ENCODE peak calls at places on chromosomes 7 and 10, in seven cellular contexts. T is A549; H is CD8-positive, alpha-beta T cell; F is heart right ventricle; U is aorta; I is neural progenitor cell; Q is mucosa of descending colon. J is an unnamed sample.

GRCh38 chr10:22666287-22667092 is 47.9 kb downstream of the PIP4K2A start:
- DNase-seq in H (peak; percentile 67), Q (no peak), T (no peak), U (no peak), I (no peak), F (no peak), J (no peak)

GRCh38 chr10:33897255-33897893 is 562.9 kb upstream of the NRP1 start:
- DNase-seq in T (no peak), F (no peak), U (no peak), Q (no peak), H (no peak), I (no peak), J (no peak)

GRCh38 chr10:110151467-110151866 is 55.9 kb upstream of the MXI1 start:
- DNase-seq in I (peak; percentile 47), T (no peak), F (no peak), H (no peak), Q (peak; percentile 93), U (no peak), J (no peak)

GRCh38 chr7:50534690-50535290 is 30.4 kb downstream of the DDC start:
- DNase-seq in F (no peak), Q (no peak), T (peak; percentile 87), I (no peak), H (no peak), U (no peak), J (no peak)

GRCh38 chr10:100370561-100370975 is 23.5 kb downstream of the SCD start:
- DNase-seq in Q (peak; percentile 60), I (no peak), U (no peak), F (no peak), T (no peak), H (peak; percentile 30), J (no peak)

GRCh38 chr7:127927339-127927679 is 103.9 kb downstream of the LRRC4 start:
- DNase-seq in F (no peak), U (no peak), Q (no peak), H (no peak), I (no peak), T (no peak), J (no peak)

GRCh38 chr10:44030132-44030531 is 354.8 kb downstream of the CXCL12 start:
- DNase-seq in F (no peak), I (peak; percentile 48), T (no peak), H (peak; percentile 22), Q (no peak), U (no peak), J (no peak)

GRCh38 chr7:115574676-115575291 is 455.8 kb downstream of the TFEC start:
- DNase-seq in I (peak; percentile 64), Q (no peak), H (no peak), T (no peak), U (no peak), F (no peak), J (no peak)

GRCh38 chr10:110310741-110311140 is 6.0 kb upstream of the SMNDC1 start:
- DNase-seq in Q (no peak), U (no peak), T (no peak), F (no peak), H (no peak), I (no peak), J (no peak)

GRCh38 chr7:134419875-134420274 is 39.0 kb downstream of the AKR1B1 start:
- DNase-seq in F (no peak), H (no peak), T (no peak), I (no peak), Q (no peak), U (no peak), J (no peak)

GRCh38 chr7:36096460-36097095 is 56.5 kb upstream of the EEPD1 start:
- DNase-seq in Q (no peak), H (no peak), F (no peak), I (no peak), T (no peak), U (no peak), J (no peak)

GRCh38 chr7:79927116-79927515 is 207.5 kb upstream of the GNAI1 start:
- DNase-seq in H (no peak), U (no peak), I (no peak), Q (no peak), F (no peak), T (no peak), J (no peak)

DNA sequence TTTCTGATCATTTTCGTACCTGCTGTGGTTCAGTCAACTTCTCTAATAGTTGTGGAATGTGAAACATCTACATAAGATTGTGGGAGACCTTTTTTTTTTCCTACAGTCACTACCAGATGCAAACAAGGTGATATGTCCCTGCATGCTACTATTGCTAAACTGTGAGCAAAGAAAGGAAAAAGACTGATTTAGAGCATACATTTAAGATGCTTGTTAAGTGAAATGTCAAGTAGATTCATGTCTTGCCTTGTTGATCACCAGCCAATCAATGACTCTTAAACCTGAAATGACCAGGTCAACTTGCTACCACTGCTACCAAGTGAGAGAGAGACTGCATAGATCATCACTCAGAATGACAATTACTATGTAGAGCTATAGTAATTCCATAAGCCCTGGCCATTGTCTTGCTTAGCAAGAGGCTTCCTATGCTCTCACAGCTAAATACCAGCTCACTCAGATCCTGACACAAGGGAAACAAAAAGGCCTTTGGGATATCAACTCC is 84.3 kb upstream of the SKAP2 start:
- DNase-seq in I (peak; percentile 67), U (no peak), H (no peak), T (no peak), F (no peak), Q (no peak), J (peak; percentile 77)
- H3K4me1 ChIP-seq in I (peaks cover 32% of the 10 kb centered on the region), U (no peaks in the 10 kb centered on the region), H (no peaks in the 10 kb centered on the region), T (peaks cover 10% of the 10 kb centered on the region), F (no peaks in the 10 kb centered on the region), Q (no peaks in the 10 kb centered on the region), J (peaks cover 28% of the 10 kb centered on the region)

GRCh38 chr10:8065651-8066050 is 11.2 kb downstream of the GATA3 start:
- DNase-seq in I (no peak), U (no peak), Q (no peak), H (no peak), T (no peak), F (no peak), J (no peak)

GRCh38 chr10:8064436-8064835 is 9.9 kb downstream of the GATA3 start:
- DNase-seq in H (no peak), Q (no peak), I (peak; percentile 28), F (no peak), U (no peak), T (no peak), J (no peak)

GRCh38 chr10:8066146-8066545 is 11.7 kb downstream of the GATA3 start:
- DNase-seq in Q (no peak), H (no peak), F (no peak), U (no peak), T (no peak), I (no peak), J (no peak)

GRCh38 chr10:8063128-8063908 is 8.8 kb downstream of the GATA3 start:
- DNase-seq in Q (no peak), T (no peak), F (no peak), I (peak; percentile 66), U (no peak), H (no peak), J (no peak)

DNA sequence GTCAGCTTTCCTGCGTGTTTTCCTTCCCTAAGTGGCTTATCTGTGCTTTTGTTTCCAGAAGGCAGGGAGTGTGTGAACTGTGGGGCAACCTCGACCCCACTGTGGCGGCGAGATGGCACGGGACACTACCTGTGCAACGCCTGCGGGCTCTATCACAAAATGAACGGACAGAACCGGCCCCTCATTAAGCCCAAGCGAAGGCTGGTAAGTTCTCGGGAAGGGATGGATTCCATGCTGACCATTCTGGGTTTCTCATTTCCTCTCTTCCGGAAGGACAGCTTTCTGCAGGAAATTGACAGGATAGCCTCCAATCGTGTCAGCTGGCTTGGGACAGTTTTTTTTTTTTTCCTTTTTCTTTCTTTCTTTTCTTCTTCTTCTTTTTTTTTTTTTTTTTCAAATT is 9.4 kb downstream of the GATA3 start:
- DNase-seq in H (no peak), F (no peak), T (no peak), Q (no peak), I (no peak), U (no peak), J (no peak)
- H3K4me1 ChIP-seq in H (peaks cover 51% of the 10 kb centered on the region), F (no peaks in the 10 kb centered on the region), T (peaks cover 9% of the 10 kb centered on the region), Q (no peaks in the 10 kb centered on the region), I (peaks cover 58% of the 10 kb centered on the region), U (no peaks in the 10 kb centered on the region), J (peaks cover 12% of the 10 kb centered on the region)

DNA sequence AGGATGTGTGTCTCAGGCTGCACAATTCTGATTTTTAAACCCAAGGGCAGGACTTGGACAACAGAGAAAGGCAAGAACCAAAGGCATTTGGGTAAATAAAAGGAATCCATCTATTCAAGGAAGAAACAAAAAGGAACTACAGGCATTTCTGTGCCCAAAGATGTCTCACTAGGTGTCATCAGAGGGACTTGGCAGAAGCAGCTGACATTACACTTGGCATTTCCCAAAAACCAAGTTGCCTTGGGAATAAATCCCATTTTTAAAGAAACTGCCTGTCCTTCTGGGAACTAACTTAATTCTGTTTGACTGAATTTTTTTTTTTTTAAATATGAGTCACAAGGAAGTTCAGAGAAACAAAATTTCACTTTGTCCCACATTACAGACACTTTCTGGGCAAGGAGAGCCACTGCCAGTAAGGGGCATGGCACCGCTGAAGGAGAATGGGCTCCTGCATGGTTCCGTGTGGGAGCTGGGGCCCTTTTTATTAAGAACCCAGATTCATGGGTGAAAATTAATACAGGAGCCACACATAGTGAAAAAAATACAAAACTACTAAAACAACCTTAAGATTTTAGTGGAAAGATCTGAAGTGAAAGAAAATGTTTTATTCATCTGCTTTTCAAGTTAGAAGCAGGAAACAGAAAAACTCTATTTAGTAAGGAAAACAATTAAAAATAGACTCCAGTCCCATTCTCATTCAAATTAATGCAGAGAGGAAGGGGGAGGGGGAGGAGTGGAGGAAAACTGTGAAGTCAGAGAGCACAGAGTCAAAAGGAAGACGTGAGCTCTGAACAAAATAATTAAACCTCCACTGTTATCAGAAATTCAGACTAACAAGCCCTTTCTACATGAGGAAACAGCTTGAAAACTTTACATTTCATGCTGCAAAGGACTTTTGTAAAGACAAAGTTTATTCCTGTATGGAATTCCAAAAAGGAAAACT is 118.4 kb upstream of the PDLIM1 start:
- DNase-seq in U (no peak), I (peak; percentile 29), Q (no peak), T (no peak), H (no peak), F (no peak), J (peak; percentile 56)
- H3K4me1 ChIP-seq in U (peaks cover 10% of the 10 kb centered on the region), I (peaks cover 22% of the 10 kb centered on the region), Q (peaks cover 21% of the 10 kb centered on the region), T (peaks cover 10% of the 10 kb centered on the region), H (no peaks in the 10 kb centered on the region), F (peaks cover 73% of the 10 kb centered on the region), J (peaks cover 12% of the 10 kb centered on the region)

GRCh38 chr10:120217736-120218135 is 239.3 kb upstream of the PLPP4 start:
- DNase-seq in I (no peak), T (no peak), Q (no peak), F (no peak), H (no peak), U (no peak), J (no peak)

GRCh38 chr10:120209124-120209523 is 247.9 kb upstream of the PLPP4 start:
- DNase-seq in U (no peak), I (no peak), T (no peak), F (no peak), H (no peak), Q (no peak), J (no peak)

GRCh38 chr10:120208488-120208887 is 248.5 kb upstream of the PLPP4 start:
- DNase-seq in U (no peak), T (no peak), Q (no peak), H (no peak), I (no peak), F (no peak), J (no peak)

DNA sequence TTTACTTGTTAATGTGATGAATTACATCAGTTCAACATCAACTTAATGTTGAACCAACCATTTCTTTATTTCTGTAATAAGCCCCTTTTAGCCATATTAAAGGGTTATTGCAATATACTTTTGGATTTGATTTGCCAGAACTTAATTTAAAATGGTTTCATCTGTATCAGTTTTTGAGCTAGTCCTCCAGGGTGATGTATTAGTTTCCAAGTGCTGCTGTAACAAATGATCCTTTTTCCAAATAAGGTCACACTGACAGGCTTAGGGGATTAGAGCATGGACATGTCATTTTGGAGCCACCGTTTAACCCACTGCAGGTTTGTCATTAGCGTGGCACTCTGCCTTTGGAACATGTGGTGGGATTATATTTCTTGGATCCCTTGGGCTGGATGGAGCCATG is 244.8 kb upstream of the PLPP4 start:
- DNase-seq in T (no peak), U (no peak), H (no peak), Q (no peak), F (no peak), I (no peak), J (no peak)
- H3K4me1 ChIP-seq in T (no peaks in the 10 kb centered on the region), U (no peaks in the 10 kb centered on the region), H (no peaks in the 10 kb centered on the region), Q (no peaks in the 10 kb centered on the region), F (no peaks in the 10 kb centered on the region), I (peaks cover 9% of the 10 kb centered on the region), J (no peaks in the 10 kb centered on the region)

J was measured in HAP-1.